ENCODE peak calls at places on chromosomes 2 and 18, in ten cellular contexts. I is CD4-positive, CD25-positive, alpha-beta regulatory T cell; H is Right ventricle myocardium superior; X is PC-3; E is heart right ventricle; S is A549; T is left lobe of liver; L is SK-N-SH treated with all-trans-retinoic acid at 6 μM for 48 hours; D is esophagus mucosa; W is HCT116. Y is an unnamed sample.

GRCh38 chr2:204152616-204153015 is 216.1 kb downstream of the ICOS start:
- ATAC-seq in I (no peak), H (no peak), X (no peak), E (no peak), S (no peak), T (no peak), L (no peak), D (no peak), W (no peak), Y (no peak)

GRCh38 chr18:39796413-39796812 is 2158.6 kb upstream of the PIK3C3 start:
- ATAC-seq in I (no peak), H (no peak), X (no peak), E (no peak), S (no peak), T (no peak), L (no peak), D (no peak), W (no peak), Y (no peak)

GRCh38 chr18:54261894-54262293 is 7.4 kb upstream of the POLI start:
- ATAC-seq in I (peak; percentile 30), H (no peak), X (no peak), E (no peak), S (no peak), T (peak; percentile 44), L (no peak), D (no peak), W (no peak), Y (peak; percentile 82)

GRCh38 chr2:174465327-174465726 is 21.5 kb downstream of the GPR155 start:
- ATAC-seq in I (no peak), H (no peak), X (no peak), E (no peak), S (peak; percentile 67), T (peak; percentile 70), L (peak; percentile 22), D (no peak), W (peak; percentile 61), Y (no peak)

GRCh38 chr2:190882831-190883582 is 2.4 kb downstream of the GLS start:
- ATAC-seq in I (no peak), H (no peak), X (no peak), E (no peak), S (no peak), T (no peak), L (no peak), D (no peak), W (no peak), Y (no peak)

GRCh38 chr2:109455731-109456691 is 157.8 kb downstream of the SEPTIN10 start:
- ATAC-seq in I (no peak), H (peak; percentile 81), X (no peak), E (peak; percentile 69), S (no peak), T (no peak), L (no peak), D (no peak), W (no peak), Y (no peak)

GRCh38 chr2:60053791-60054190 is 499.7 kb downstream of the BCL11A start:
- ATAC-seq in I (no peak), H (no peak), X (no peak), E (no peak), S (no peak), T (no peak), L (no peak), D (peak; percentile 98), W (no peak), Y (no peak)

GRCh38 chr18:64851796-64852195 is 702.9 kb upstream of the LINC00305 start:
- ATAC-seq in I (no peak), H (no peak), X (peak; percentile 98), E (no peak), S (no peak), T (no peak), L (no peak), D (no peak), W (no peak), Y (no peak)

GRCh38 chr2:204109681-204110080 is 173.1 kb downstream of the ICOS start:
- ATAC-seq in I (no peak), H (peak; percentile 23), X (no peak), E (no peak), S (no peak), T (no peak), L (no peak), D (no peak), W (no peak), Y (no peak)

GRCh38 chr2:48357351-48357750 is 172.6 kb upstream of the STON1 start:
- ATAC-seq in I (no peak), H (no peak), X (no peak), E (no peak), S (no peak), T (no peak), L (peak; percentile 18), D (no peak), W (no peak), Y (no peak)

Y was measured in stimulated activated memory B cell treated with anti-CD40 and anti-IgM and Interleukin-4, amounts not matched to agents 10 μg/mL and 1 μg/mL and 100 μg/mL, for 72 hours.